ENCODE peak calls at places on chromosomes 12 and 14, in nine cellular contexts. N is NCI-H1092; V is MM.1S; I is AG09319; X is GM12865; C is left lung; L is CD4-positive, alpha-beta T cell; T is B cell; J is activated CD4-positive, alpha-beta T cell treated with anti-CD3 and anti-CD28 coated beads for 48 hours. F is an unnamed sample.

GRCh38 chr14:83874662-83875061 is 1655.3 kb upstream of the FLRT2 start:
- DNase-seq in N (no peak), V (no peak), I (no peak), X (peak), C (no peak), L (no peak), T (no peak), J (no peak), F (no peak)

GRCh38 chr12:76346236-76346635 is 2.0 kb downstream of the BBS10 start:
- DNase-seq in N (no peak), V (no peak), I (no peak), X (no peak), C (no peak), L (no peak), T (no peak), J (no peak), F (no peak)

GRCh38 chr14:54691525-54692260 is 124.8 kb downstream of the SAMD4A start:
- DNase-seq in N (peak), V (peak), I (no peak), X (peak), C (peak), L (peak), T (no peak), J (peak), F (peak)

GRCh38 chr12:26277511-26278246 is 82.3 kb downstream of the SSPN start:
- DNase-seq in N (no peak), V (no peak), I (no peak), X (no peak), C (no peak), L (no peak), T (no peak), J (no peak), F (no peak)

GRCh38 chr14:67413806-67414769 is 2.1 kb upstream of the PLEK2 start:
- DNase-seq in N (no peak), V (no peak), I (no peak), X (no peak), C (no peak), L (no peak), T (no peak), J (peak), F (no peak)

GRCh38 chr12:100545092-100545491 is 28.4 kb upstream of the GAS2L3 start:
- DNase-seq in N (no peak), V (no peak), I (no peak), X (no peak), C (no peak), L (no peak), T (no peak), J (no peak), F (no peak)

GRCh38 chr12:18706798-18707197 is 31.0 kb downstream of the PLCZ1 start:
- DNase-seq in N (no peak), V (no peak), I (no peak), X (no peak), C (no peak), L (no peak), T (no peak), J (no peak), F (no peak)

GRCh38 chr14:61103541-61104339 is 122.7 kb downstream of the SLC38A6 start:
- DNase-seq in N (no peak), V (no peak), I (peak), X (peak), C (peak), L (no peak), T (no peak), J (peak), F (no peak)

GRCh38 chr12:57110189-57111045 is 745 bp downstream of the STAT6 start:
- DNase-seq in N (no peak), V (peak), I (no peak), X (peak), C (peak), L (peak), T (peak), J (peak), F (no peak)

GRCh38 chr12:104354167-104354867 is 50.8 kb downstream of the EID3 start:
- DNase-seq in N (no peak), V (no peak), I (no peak), X (no peak), C (no peak), L (no peak), T (no peak), J (no peak), F (no peak)

GRCh38 chr14:65069874-65070709 is 32.2 kb downstream of the MAX start:
- DNase-seq in N (no peak), V (peak), I (no peak), X (no peak), C (peak), L (no peak), T (no peak), J (no peak), F (peak)

GRCh38 chr12:56565510-56566101 is 44.0 kb downstream of the RBMS2 start:
- DNase-seq in N (no peak), V (no peak), I (peak), X (peak), C (peak), L (no peak), T (peak), J (peak), F (no peak)

GRCh38 chr12:5748027-5748426 is 197.0 kb downstream of the ANO2 start:
- DNase-seq in N (no peak), V (no peak), I (no peak), X (no peak), C (no peak), L (no peak), T (no peak), J (no peak), F (no peak)

GRCh38 chr12:9908350-9908749 is 23.8 kb downstream of the CLEC2A start:
- DNase-seq in N (no peak), V (no peak), I (no peak), X (no peak), C (no peak), L (no peak), T (no peak), J (no peak), F (no peak)

GRCh38 chr12:86389949-86390348 is 133.8 kb upstream of the MGAT4C start:
- DNase-seq in N (no peak), V (no peak), I (no peak), X (no peak), C (no peak), L (no peak), T (no peak), J (no peak), F (no peak)